ENCODE peak calls at places on chromosome 17, in four cellular contexts. M, Y, S and K are unnamed samples.
A peak's percentile ranks its signal among the peaks of the same experiment; 100 is the strongest.

GRCh38 chr17:7419833-7420610 is at the start of gene SPEM1:
- DNase-seq in M (no peak), Y (no peak), S (no peak), K (no peak)

GRCh38 chr17:9401434-9401833 is 174.2 kb downstream of the STX8 start:
- DNase-seq in M (no peak), Y (no peak), S (no peak), K (no peak)

GRCh38 chr17:2954898-2955445 is 108.4 kb downstream of the OR1D5 start:
- DNase-seq in M (no peak), Y (no peak), S (peak; percentile 98), K (no peak)

GRCh38 chr17:77308768-77309726 is 168.3 kb downstream of the SEC14L1 start:
- DNase-seq in M (no peak), Y (no peak), S (no peak), K (no peak)

GRCh38 chr17:47981462-47981861 is 10.5 kb downstream of the CDK5RAP3 start:
- DNase-seq in M (no peak), Y (no peak), S (no peak), K (no peak)

GRCh38 chr17:65813306-65813705 is 251.9 kb upstream of the AXIN2 start:
- DNase-seq in M (no peak), Y (no peak), S (no peak), K (no peak)

GRCh38 chr17:79413591-79413990 is 197.3 kb downstream of the RBFOX3 start:
- DNase-seq in M (no peak), Y (no peak), S (no peak), K (no peak)

GRCh38 chr17:79188679-79189078 is 114.1 kb downstream of the ENGASE start:
- DNase-seq in M (no peak), Y (no peak), S (no peak), K (no peak)

GRCh38 chr17:8659758-8660410 is 29.4 kb upstream of the MYH10 start:
- DNase-seq in M (no peak), Y (no peak), S (no peak), K (no peak)

GRCh38 chr17:47708312-47708863 is 14.4 kb downstream of the TBKBP1 start:
- DNase-seq in M (no peak), Y (no peak), S (no peak), K (no peak)

GRCh38 chr17:33169580-33170285 is 123.4 kb downstream of the ASIC2 start:
- DNase-seq in M (no peak), Y (no peak), S (no peak), K (no peak)

GRCh38 chr17:58968662-58969061 is 138.0 kb downstream of the TRIM37 start:
- DNase-seq in M (no peak), Y (no peak), S (no peak), K (no peak)

GRCh38 chr17:58966208-58966607 is 140.5 kb downstream of the TRIM37 start:
- DNase-seq in M (no peak), Y (no peak), S (no peak), K (no peak)

GRCh38 chr17:58969612-58970011 is 137.1 kb downstream of the TRIM37 start:
- DNase-seq in M (no peak), Y (no peak), S (no peak), K (no peak)

GRCh38 chr17:58969156-58969555 is 137.5 kb downstream of the TRIM37 start:
- DNase-seq in M (no peak), Y (no peak), S (no peak), K (no peak)

GRCh38 chr17:58965221-58965620 is 141.5 kb downstream of the TRIM37 start:
- DNase-seq in M (no peak), Y (no peak), S (no peak), K (no peak)
- TF ChIP-seq BHLHE40 in M (no peak), Y (no peak), S (no peak), K (no peak)

DNA sequence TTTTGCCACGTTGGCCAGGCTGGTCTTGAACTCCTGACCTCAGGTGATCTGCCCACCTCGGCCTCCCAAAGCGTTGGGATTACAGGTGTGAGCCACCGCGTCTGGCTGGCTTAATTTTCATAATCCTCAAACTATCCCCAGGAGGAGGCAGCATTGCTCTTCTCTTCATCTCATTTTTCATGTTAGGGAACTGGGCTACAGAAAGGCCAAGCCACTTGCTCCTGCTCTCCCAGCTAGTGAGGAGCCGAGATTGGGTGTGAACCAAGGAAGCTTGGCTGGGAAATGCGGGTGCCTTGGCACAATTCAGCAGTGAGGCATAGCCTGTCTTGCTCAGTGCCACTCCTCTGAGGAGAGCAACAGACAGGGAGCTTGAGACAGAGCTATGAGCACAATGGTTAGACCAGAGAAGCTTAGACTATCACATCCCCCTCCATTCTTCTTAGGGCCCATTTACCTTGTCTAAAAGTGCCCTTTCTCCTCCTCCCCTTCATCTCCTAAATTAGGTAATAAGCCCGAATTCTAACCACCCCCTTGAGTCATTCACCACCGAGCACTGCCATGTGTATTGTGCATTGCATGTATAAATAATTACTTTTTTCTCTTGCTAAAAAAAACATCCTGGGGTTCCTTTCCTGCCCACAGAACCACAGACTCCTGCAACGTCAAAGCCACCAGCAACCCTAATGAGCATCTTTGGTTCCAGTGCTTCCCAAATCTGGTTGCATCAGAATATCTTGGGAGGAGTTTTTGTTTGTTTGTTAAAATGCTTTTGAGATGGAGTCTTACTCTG is 20.0 kb upstream of the KIF19 start:
- DNase-seq in M (no peak), Y (no peak), S (no peak), K (no peak)
- TF ChIP-seq FOXM1 in M (no peak), Y (no peak), S (no peak), K (no peak)

GRCh38 chr17:44589316-44590071 is 32.2 kb downstream of the FZD2 start:
- DNase-seq in M (no peak), Y (no peak), S (no peak), K (no peak)

GRCh38 chr17:44587339-44587738 is 30.1 kb downstream of the FZD2 start:
- DNase-seq in M (no peak), Y (no peak), S (peak; percentile 43), K (peak; percentile 37)

GRCh38 chr17:44595216-44595775 is 38.0 kb downstream of the FZD2 start:
- DNase-seq in M (no peak), Y (no peak), S (no peak), K (no peak)

GRCh38 chr17:44585315-44585714 is 28.0 kb downstream of the FZD2 start:
- DNase-seq in M (no peak), Y (no peak), S (no peak), K (no peak)

GRCh38 chr17:44591223-44591622 is 33.9 kb downstream of the FZD2 start:
- DNase-seq in M (no peak), Y (no peak), S (no peak), K (no peak)
- TF ChIP-seq FOXK2 in M (no peak), Y (no peak), S (no peak), K (no peak)

DNA sequence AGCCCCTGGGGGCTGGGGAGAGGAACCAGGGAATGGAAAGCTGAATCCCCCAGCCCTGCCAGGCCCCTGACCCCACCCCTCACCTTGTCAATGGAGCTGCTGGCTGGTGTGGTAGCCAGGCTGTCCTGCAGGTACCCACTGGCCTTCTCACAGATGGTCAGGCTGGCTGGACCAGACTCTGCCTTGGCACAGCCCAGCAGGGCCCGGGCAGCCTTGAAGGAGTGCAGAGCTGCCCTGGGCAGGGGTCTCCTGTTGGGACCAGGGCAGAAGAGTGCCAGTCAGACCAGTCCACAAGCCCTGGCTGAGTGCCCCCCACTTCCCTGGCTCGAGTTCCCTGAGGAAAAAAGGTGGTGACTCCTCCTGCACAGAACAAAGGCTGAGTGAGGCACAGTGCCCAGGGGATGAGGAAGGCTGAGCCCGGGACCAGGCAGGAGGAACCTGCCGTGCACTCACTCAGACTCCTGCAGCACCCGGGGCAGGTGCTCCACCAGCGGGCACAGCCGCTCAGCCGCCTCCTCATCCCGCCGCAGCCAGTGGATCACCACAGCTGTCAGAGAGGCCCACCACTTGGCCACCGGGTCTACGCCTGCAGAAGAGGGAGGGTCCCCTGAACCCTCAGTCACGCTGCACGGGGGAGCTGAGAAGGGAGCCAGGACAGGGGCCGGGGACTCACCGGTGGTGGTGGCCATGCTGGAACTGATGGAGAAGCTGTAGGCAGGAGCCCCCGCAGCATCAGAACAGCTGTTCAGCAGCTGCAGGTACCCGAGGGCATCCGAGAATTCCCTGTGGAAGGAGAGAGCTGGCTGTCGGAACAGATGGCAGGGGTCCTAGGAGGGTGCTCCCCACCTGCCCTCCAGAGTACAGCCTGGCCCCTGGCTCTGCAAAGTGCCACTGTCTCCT is 22.4 kb downstream of the SREBF1 start:
- DNase-seq in M (no peak), Y (no peak), S (no peak), K (no peak)
- TF ChIP-seq BHLHE40 in M (no peak), Y (no peak), S (no peak), K (no peak)